ENCODE peak calls at places on chromosomes 5 and 9, in five cellular contexts. B is hepatocyte, Y is lung, A is cardiac muscle cell, E is left ventricle myocardium inferior. T is an unnamed sample.

GRCh38 chr5:53191766-53192165 is 82.2 kb upstream of the MOCS2 start:
- DNase-seq in E (no peak), A (no peak), B (no peak), Y (no peak), T (no peak)

GRCh38 chr5:180071418-180072255 is at the start of gene RNF130:
- DNase-seq in E (peak; percentile 93), Y (peak; percentile 92), A (peak; percentile 96), B (peak; percentile 98), T (peak; percentile 92)

GRCh38 chr5:8907168-8907868 is 638.6 kb downstream of the SEMA5A start:
- DNase-seq in B (no peak), E (no peak), Y (no peak), A (no peak), T (no peak)

GRCh38 chr9:536597-537511 is 304.6 kb upstream of the DMRT1 start:
- DNase-seq in Y (no peak), B (no peak), E (no peak), A (peak; percentile 58), T (no peak)

GRCh38 chr9:133708770-133709611 is 29.2 kb downstream of the SARDH start:
- DNase-seq in E (no peak), B (no peak), Y (no peak), A (peak; percentile 39), T (peak; percentile 67)

GRCh38 chr5:75214928-75215327 is 21.8 kb downstream of the ANKRD31 start:
- DNase-seq in E (no peak), B (peak; percentile 10), A (no peak), Y (no peak), T (no peak)

GRCh38 chr5:175861337-175862130 is 9.8 kb upstream of the CPLX2 start:
- DNase-seq in A (no peak), E (no peak), B (no peak), Y (no peak), T (no peak)

GRCh38 chr5:95261369-95262175 is 23.3 kb downstream of the MCTP1 start:
- DNase-seq in E (no peak), Y (no peak), A (peak; percentile 23), B (peak; percentile 37), T (no peak)

DNA sequence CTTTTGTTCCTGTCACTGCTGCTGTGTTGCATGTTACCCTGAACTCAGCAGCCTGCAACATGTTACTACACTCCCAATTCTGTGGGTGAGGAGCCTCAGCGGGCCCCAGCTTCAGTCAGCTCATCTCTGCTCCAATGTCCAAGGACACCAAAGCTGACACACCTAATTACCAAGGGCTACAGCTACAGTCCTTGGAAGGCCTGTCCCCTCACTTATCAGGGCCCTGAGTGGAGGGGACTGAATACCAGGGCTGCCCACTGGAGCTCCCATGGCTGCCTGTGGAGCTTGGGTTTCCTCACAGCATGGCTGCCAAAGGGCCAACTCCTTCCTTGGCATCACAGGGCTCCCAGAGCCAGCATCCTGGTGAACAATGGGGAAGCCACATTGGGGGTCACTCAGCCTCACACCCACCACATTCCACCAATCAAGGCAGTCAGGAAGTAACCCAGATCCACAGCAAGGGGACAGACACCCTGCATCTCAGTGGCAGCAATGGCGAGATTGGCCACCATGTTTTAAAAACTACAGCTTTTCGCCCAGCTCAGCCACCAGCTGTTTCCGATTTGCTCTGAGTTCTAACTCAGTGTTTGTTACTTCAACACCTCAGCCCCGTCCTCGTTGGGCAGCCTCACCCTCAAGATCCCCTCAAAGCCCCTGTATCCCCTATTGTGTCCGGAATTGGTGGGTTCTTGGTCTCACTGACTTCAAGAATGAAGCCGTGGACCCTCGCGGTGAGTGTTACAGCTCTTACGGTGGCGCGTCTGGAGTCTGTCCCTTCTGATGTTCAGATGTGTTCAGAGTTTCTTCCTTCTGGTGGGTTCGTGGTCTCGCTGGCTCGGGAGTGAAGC is 18.9 kb downstream of the SEMA4D start:
- DNase-seq in B (no peak), E (no peak), A (no peak), Y (no peak), T (no peak)
- H3K9me3 ChIP-seq in B (no peaks in the 10 kb centered on the region), E (no peaks in the 10 kb centered on the region), A (no peaks in the 10 kb centered on the region), Y (peaks cover 3% of the 10 kb centered on the region), T (no peaks in the 10 kb centered on the region)

DNA sequence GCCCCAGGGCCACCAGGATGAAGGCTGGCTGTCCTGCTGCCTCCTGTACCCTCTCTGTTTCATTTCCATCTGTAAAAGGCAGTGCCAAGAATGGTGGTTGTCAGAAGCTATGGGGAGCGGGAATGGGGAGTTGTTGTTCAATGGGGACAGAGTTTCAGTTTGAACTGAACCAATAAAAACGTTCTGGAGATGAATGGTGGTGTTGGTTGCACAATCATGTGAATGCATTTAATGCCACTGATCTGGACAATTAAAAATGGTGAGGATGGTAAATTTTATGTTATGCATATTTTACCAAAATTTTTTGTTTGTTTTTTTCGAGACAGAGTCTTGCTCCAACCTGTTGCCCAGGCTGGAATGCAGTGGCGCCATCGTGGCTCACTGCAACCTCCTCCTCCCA is 58.1 kb downstream of the PTPDC1 start:
- DNase-seq in A (no peak), E (no peak), Y (no peak), B (no peak), T (no peak)
- H3K4me1 ChIP-seq in A (no peaks in the 10 kb centered on the region), E (peaks cover 31% of the 10 kb centered on the region), Y (peaks cover 18% of the 10 kb centered on the region), B (peaks cover 8% of the 10 kb centered on the region), T (peaks cover 24% of the 10 kb centered on the region)

GRCh38 chr9:35095175-35095574 is 1.2 kb downstream of the PIGO start:
- DNase-seq in E (no peak), B (no peak), Y (no peak), A (no peak), T (no peak)
- H3K4me3 ChIP-seq in E (peak overlapping the region; percentile 82), B (no peak overlapping the region), Y (no peak overlapping the region), A (no peak overlapping the region), T (peak overlapping the region; percentile 65)

GRCh38 chr5:158166424-158166823 is 307.5 kb upstream of the CLINT1 start:
- DNase-seq in Y (no peak), A (peak; percentile 40), B (no peak), E (no peak), T (no peak)

GRCh38 chr5:158174918-158175663 is 316.1 kb upstream of the CLINT1 start:
- DNase-seq in E (peak; percentile 67), A (peak; percentile 83), B (peak; percentile 86), Y (peak; percentile 65), T (no peak)

GRCh38 chr5:158170060-158170459 is 311.1 kb upstream of the CLINT1 start:
- DNase-seq in B (peak; percentile 58), Y (no peak), A (no peak), E (no peak), T (no peak)

GRCh38 chr5:158172005-158172404 is 313.1 kb upstream of the CLINT1 start:
- DNase-seq in E (no peak), A (no peak), Y (no peak), B (no peak), T (no peak)

DNA sequence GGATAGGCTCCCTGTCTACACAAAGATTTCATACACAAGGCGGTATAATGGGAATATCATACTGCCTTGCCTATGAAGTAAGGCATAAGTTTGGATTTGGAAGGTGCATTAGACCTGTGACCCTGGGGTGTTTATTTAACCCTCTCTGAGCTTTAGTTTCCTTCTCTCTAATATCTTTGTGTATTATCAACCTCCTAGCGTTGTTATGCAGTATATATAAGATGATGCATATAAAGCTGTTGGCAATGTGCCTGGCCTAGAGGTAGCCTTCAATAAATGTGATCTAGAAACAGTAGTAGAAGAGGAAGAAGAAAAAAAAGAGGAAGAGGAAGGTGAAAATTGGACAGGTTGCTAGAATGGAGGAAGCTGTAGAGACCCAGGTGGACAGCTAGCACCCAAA is 311.6 kb upstream of the CLINT1 start:
- DNase-seq in B (no peak), E (no peak), Y (no peak), A (no peak), T (no peak)
- H3K9me3 ChIP-seq in B (no peaks in the 10 kb centered on the region), E (no peaks in the 10 kb centered on the region), Y (no peaks in the 10 kb centered on the region), A (no peaks in the 10 kb centered on the region), T (no peaks in the 10 kb centered on the region)

GRCh38 chr9:71675857-71676165 is 92.5 kb downstream of the CEMIP2 start:
- DNase-seq in Y (no peak), A (no peak), B (no peak), E (no peak), T (no peak)
- H3K4me1 ChIP-seq in Y (peaks cover 2% of the 10 kb centered on the region), A (no peaks in the 10 kb centered on the region), B (peaks cover 44% of the 10 kb centered on the region), E (peaks cover 23% of the 10 kb centered on the region), T (peaks cover 33% of the 10 kb centered on the region)

GRCh38 chr9:95127249-95128176 is 190.0 kb downstream of the FANCC start:
- DNase-seq in Y (peak; percentile 78), E (peak; percentile 86), A (peak; percentile 89), B (peak; percentile 92), T (no peak)
- H3K4me3 ChIP-seq in Y (no peak overlapping the region), E (peak overlapping the region; percentile 64), A (peak overlapping the region; percentile 16), B (no peak overlapping the region), T (peak overlapping the region; percentile 11)

GRCh38 chr9:29873579-29873978 is 2300.3 kb upstream of the C9orf72 start:
- DNase-seq in B (no peak), E (no peak), A (no peak), Y (no peak), T (no peak)

DNA sequence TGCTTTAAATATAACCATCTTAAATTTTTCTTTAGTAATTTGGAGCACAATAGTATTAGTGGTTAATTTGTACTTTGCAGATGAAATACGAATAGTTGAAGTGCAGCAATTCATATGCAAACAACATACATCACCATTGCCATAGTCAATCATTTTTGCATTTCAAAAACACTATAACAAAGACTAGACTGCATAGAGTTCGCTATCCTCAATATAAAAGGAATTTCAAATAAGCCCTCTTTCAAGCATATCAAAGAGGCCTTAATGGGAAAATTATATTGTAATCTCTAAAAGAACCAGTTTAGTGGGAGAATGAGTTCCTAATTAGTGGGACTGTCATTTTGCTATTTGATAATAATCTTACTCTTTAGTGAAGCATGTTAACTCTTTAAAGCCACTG is 2302.2 kb upstream of the C9orf72 start:
- DNase-seq in A (no peak), B (no peak), Y (no peak), E (no peak), T (no peak)
- H3K9me3 ChIP-seq in A (no peaks in the 10 kb centered on the region), B (no peaks in the 10 kb centered on the region), Y (no peaks in the 10 kb centered on the region), E (peaks cover 7% of the 10 kb centered on the region), T (no peaks in the 10 kb centered on the region)

GRCh38 chr5:177362102-177362868 is 4.6 kb downstream of the RGS14 start:
- DNase-seq in A (no peak), B (no peak), E (no peak), Y (peak; percentile 54), T (no peak)

GRCh38 chr5:177363565-177363964 is 5.8 kb downstream of the RGS14 start:
- DNase-seq in E (no peak), A (no peak), Y (no peak), B (no peak), T (no peak)

GRCh38 chr5:177359860-177360259 is 2.1 kb downstream of the RGS14 start:
- DNase-seq in B (no peak), E (no peak), Y (no peak), A (no peak), T (no peak)

GRCh38 chr5:177362871-177363507 is 5.3 kb downstream of the RGS14 start:
- DNase-seq in A (peak; percentile 79), B (peak; percentile 82), E (peak; percentile 59), Y (peak; percentile 57), T (peak; percentile 73)

GRCh38 chr5:177361418-177362101 is 3.8 kb downstream of the RGS14 start:
- DNase-seq in Y (no peak), A (no peak), B (no peak), E (no peak), T (no peak)
- H3K4me1 ChIP-seq in Y (peaks cover 6% of the 10 kb centered on the region), A (peaks cover 37% of the 10 kb centered on the region), B (peaks cover 24% of the 10 kb centered on the region), E (peaks cover 46% of the 10 kb centered on the region), T (peaks cover 11% of the 10 kb centered on the region)